ENCODE peak calls at places on chromosomes 6 and 20, in four cellular contexts. M is Peyer's patch, K is ovary, N is AG04449. W is an unnamed sample.

GRCh38 chr6:115643762-115644161 is 416.9 kb downstream of the FRK start:
- DNase-seq in M (no peak), K (no peak), N (no peak), W (no peak)

GRCh38 chr20:50001784-50002311 is 19.1 kb downstream of the SNAI1 start:
- DNase-seq in N (no peak), M (no peak), K (no peak), W (no peak)

GRCh38 chr6:157991067-157991432 is 9.4 kb downstream of the SYNJ2 start:
- DNase-seq in M (no peak), K (no peak), N (no peak), W (no peak)

GRCh38 chr6:100549406-100550167 is 84.9 kb upstream of the SIM1 start:
- DNase-seq in M (no peak), K (no peak), N (peak; percentile 84), W (no peak)

GRCh38 chr6:105487040-105487787 is 84.3 kb upstream of the PREP start:
- DNase-seq in M (no peak), K (no peak), N (no peak), W (no peak)

GRCh38 chr6:156925718-156926607 is 148.8 kb downstream of the ARID1B start:
- DNase-seq in M (no peak), N (no peak), K (no peak), W (no peak)

GRCh38 chr6:7235712-7236311 is 77.2 kb downstream of the SSR1 start:
- DNase-seq in N (no peak), M (no peak), K (no peak), W (no peak)

GRCh38 chr6:93423542-93423941 is 4.2 kb upstream of the EPHA7 start:
- DNase-seq in M (no peak), K (no peak), N (no peak), W (no peak)

GRCh38 chr6:149202967-149203366 is 114.5 kb upstream of the TAB2 start:
- DNase-seq in N (no peak), K (no peak), M (no peak), W (no peak)

GRCh38 chr6:53797304-53797703 is 2.5 kb downstream of the LRRC1 start:
- DNase-seq in M (no peak), N (no peak), K (no peak), W (no peak)
- H3K4me3 ChIP-seq in M (peak overlapping the region; percentile 93), N (no peak overlapping the region), K (no peak overlapping the region), W (no peak overlapping the region)

GRCh38 chr6:44806656-44807055 is 419.1 kb downstream of the CDC5L start:
- DNase-seq in K (no peak), N (no peak), M (no peak), W (no peak)
- TF ChIP-seq CTCF in K (no peak), N (no peak), M (peak; percentile 59), W (no peak)

GRCh38 chr6:24777227-24777626 is 2.5 kb downstream of the GMNN start:
- DNase-seq in N (no peak), M (no peak), K (no peak), W (no peak)
- H3K4me3 ChIP-seq in N (no peak overlapping the region), M (no peak overlapping the region), K (no peak overlapping the region), W (no peak overlapping the region)

GRCh38 chr20:45374101-45374467 is 4.0 kb downstream of the TP53TG5 start:
- DNase-seq in N (no peak), M (no peak), K (no peak), W (no peak)

GRCh38 chr20:45373353-45374100 is 4.6 kb downstream of the TP53TG5 start:
- DNase-seq in K (peak; percentile 84), M (peak; percentile 83), N (no peak), W (no peak)

GRCh38 chr20:45370571-45371204 is 7.4 kb downstream of the TP53TG5 start:
- DNase-seq in N (no peak), M (no peak), K (no peak), W (no peak)

GRCh38 chr20:45372241-45372640 is 5.9 kb downstream of the TP53TG5 start:
- DNase-seq in M (no peak), N (no peak), K (no peak), W (no peak)

DNA sequence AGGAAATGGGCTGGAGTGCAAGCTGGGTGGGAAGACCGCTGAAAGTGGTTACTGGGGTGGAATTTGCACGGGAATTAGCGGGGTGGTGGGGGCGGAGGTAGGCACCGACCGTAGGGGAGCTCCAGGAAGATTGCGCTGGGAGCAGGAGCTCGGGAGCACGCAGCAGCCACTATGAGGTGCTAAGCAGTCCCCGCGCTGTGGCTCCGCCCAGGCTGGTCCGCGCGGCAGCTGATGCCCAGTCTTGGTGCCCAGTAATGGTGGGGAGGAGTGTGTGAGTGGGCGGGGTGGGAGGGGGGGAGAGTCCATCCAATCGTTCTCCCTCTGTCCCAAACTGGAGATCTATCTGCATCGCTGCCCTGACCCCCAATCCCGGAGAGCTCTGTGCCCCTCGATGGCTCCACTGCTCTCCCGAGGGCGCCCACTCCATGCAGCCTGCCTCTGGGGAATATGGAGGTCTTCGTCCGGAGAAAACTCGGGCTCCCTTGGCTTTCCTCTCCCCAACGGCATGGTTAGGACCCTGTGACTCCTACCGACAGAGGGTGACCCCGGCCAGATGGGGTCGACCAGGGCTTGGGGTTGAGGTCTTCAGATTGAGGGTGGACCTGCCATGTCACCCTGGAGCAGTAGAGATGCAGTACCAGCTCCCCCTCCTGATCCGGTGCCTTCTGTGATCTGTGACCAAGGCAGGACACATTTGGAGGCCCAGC is 5.3 kb downstream of the TP53TG5 start:
- DNase-seq in K (no peak), N (no peak), M (no peak), W (no peak)
- TF ChIP-seq CTCF in K (no peak), N (no peak), M (no peak), W (no peak)

DNA sequence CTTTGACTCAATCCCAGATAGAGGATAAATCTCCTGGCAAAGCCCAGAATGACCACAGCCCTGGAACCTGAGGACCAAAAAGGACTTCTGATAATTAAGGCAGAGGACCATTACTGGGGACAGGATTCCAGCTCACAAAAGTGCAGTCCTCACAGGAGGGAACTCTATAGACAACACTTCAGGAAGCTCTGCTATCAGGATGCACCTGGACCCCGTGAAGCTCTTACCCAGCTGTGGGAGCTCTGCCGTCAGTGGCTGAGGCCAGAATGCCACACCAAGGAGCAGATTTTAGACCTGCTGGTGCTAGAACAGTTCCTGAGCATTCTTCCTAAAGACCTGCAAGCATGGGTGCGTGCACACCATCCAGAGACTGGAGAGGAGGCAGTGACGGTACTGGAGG is 987 bp downstream of the ZSCAN16 start:
- DNase-seq in K (no peak), M (no peak), N (no peak), W (no peak)
- H3K4me3 ChIP-seq in K (no peak overlapping the region), M (no peak overlapping the region), N (no peak overlapping the region), W (peak overlapping the region; percentile 96)

W was measured in epithelial cell of proximal tubule.